ENCODE peak calls at places on chromosomes 4 and X, in five cellular contexts. C, M, N, F and B are unnamed samples.

GRCh38 chr4:72063726-72064125 is 31.9 kb downstream of the NPFFR2 start:
- DNase-seq in F (no peak), N (no peak), C (no peak), M (no peak), B (no peak)

GRCh38 chr4:4780634-4781287 is 78.7 kb upstream of the MSX1 start:
- DNase-seq in C (no peak), N (no peak), F (peak; percentile 69), M (peak; percentile 11), B (no peak)

GRCh38 chrX:23662853-23663252 is 4.4 kb upstream of the PRDX4 start:
- DNase-seq in M (no peak), C (no peak), F (no peak), N (no peak), B (no peak)

GRCh38 chr4:93396274-93396673 is 432.3 kb upstream of the ATOH1 start:
- DNase-seq in F (no peak), M (peak; percentile 20), C (no peak), N (no peak), B (peak; percentile 33)

GRCh38 chr4:123412700-123413512 is 16.3 kb downstream of the SPRY1 start:
- DNase-seq in N (no peak), C (no peak), F (peak; percentile 25), M (no peak), B (no peak)

GRCh38 chr4:11487876-11488545 is 59.3 kb upstream of the HS3ST1 start:
- DNase-seq in M (peak; percentile 71), N (no peak), F (no peak), C (no peak), B (peak; percentile 65)

GRCh38 chr4:148288448-148288847 is 153.8 kb downstream of the NR3C2 start:
- DNase-seq in M (no peak), C (no peak), N (no peak), F (no peak), B (no peak)

GRCh38 chr4:137768881-137769280 is 236.6 kb upstream of the PCDH18 start:
- DNase-seq in N (no peak), M (no peak), F (no peak), C (no peak), B (no peak)

GRCh38 chrX:31546130-31546529 is 474.3 kb upstream of the FTHL17 start:
- DNase-seq in F (peak; percentile 76), N (no peak), C (no peak), M (no peak), B (no peak)